ENCODE peak calls at places on chromosome 21, in ten cellular contexts. One of them, this sample, is unnamed.
A peak's percentile ranks its signal among the peaks of the same experiment; 100 is the strongest.

GRCh38 chr21:37758997-37759396 is 157.3 kb downstream of the KCNJ6 start:
- DNase-seq in endothelial cell: peak; percentile 57
- DNase-seq in kidney tubule cell: peak; percentile 61
- DNase-seq in NCI-H460: no peak
- DNase-seq in GDM1: no peak
- DNase-seq in GM04503: no peak
- DNase-seq in H7: peak; percentile 87
- DNase-seq in stomach: peak; percentile 51
- DNase-seq in stimulated activated naive CD8-positive, alpha-beta T cell treated with anti-CD3 and anti-CD28 coated beads, Interleukin-15, Interleukin-2, amounts not matched to agents 100 U/mL and 50 U/mL, for 24 hours: peak; percentile 20
- DNase-seq in astrocyte of the spinal cord: peak; percentile 50
- DNase-seq in this sample: peak; percentile 25

GRCh38 chr21:27412530-27412929 is 445.6 kb upstream of the ADAMTS5 start:
- DNase-seq in endothelial cell: no peak
- DNase-seq in kidney tubule cell: no peak
- DNase-seq in NCI-H460: no peak
- DNase-seq in GDM1: no peak
- DNase-seq in GM04503: no peak
- DNase-seq in H7: no peak
- DNase-seq in stomach: no peak
- DNase-seq in stimulated activated naive CD8-positive, alpha-beta T cell treated with anti-CD3 and anti-CD28 coated beads, Interleukin-15, Interleukin-2, amounts not matched to agents 100 U/mL and 50 U/mL, for 24 hours: no peak
- DNase-seq in astrocyte of the spinal cord: no peak
- DNase-seq in this sample: no peak

GRCh38 chr21:36881223-36881622 is 85.2 kb downstream of the HLCS start:
- DNase-seq in endothelial cell: no peak
- DNase-seq in kidney tubule cell: no peak
- DNase-seq in NCI-H460: no peak
- DNase-seq in GDM1: no peak
- DNase-seq in GM04503: no peak
- DNase-seq in H7: no peak
- DNase-seq in stomach: no peak
- DNase-seq in stimulated activated naive CD8-positive, alpha-beta T cell treated with anti-CD3 and anti-CD28 coated beads, Interleukin-15, Interleukin-2, amounts not matched to agents 100 U/mL and 50 U/mL, for 24 hours: no peak
- DNase-seq in astrocyte of the spinal cord: peak; percentile 19
- DNase-seq in this sample: no peak

GRCh38 chr21:38983560-38983959 is 177.8 kb downstream of the ETS2 start:
- DNase-seq in endothelial cell: no peak
- DNase-seq in kidney tubule cell: no peak
- DNase-seq in NCI-H460: no peak
- DNase-seq in GDM1: no peak
- DNase-seq in GM04503: no peak
- DNase-seq in H7: no peak
- DNase-seq in stomach: no peak
- DNase-seq in stimulated activated naive CD8-positive, alpha-beta T cell treated with anti-CD3 and anti-CD28 coated beads, Interleukin-15, Interleukin-2, amounts not matched to agents 100 U/mL and 50 U/mL, for 24 hours: no peak
- DNase-seq in astrocyte of the spinal cord: no peak
- DNase-seq in this sample: no peak

GRCh38 chr21:33892853-33893252 is 22.8 kb downstream of the ATP5PO start:
- DNase-seq in endothelial cell: no peak
- DNase-seq in kidney tubule cell: no peak
- DNase-seq in NCI-H460: no peak
- DNase-seq in GDM1: no peak
- DNase-seq in GM04503: no peak
- DNase-seq in H7: peak; percentile 82
- DNase-seq in stomach: no peak
- DNase-seq in stimulated activated naive CD8-positive, alpha-beta T cell treated with anti-CD3 and anti-CD28 coated beads, Interleukin-15, Interleukin-2, amounts not matched to agents 100 U/mL and 50 U/mL, for 24 hours: no peak
- DNase-seq in astrocyte of the spinal cord: no peak
- DNase-seq in this sample: no peak

GRCh38 chr21:34530264-34530663 is 18.3 kb upstream of the KCNE1 start:
- DNase-seq in endothelial cell: no peak
- DNase-seq in kidney tubule cell: peak; percentile 78
- DNase-seq in NCI-H460: no peak
- DNase-seq in GDM1: no peak
- DNase-seq in GM04503: peak; percentile 56
- DNase-seq in H7: no peak
- DNase-seq in stomach: no peak
- DNase-seq in stimulated activated naive CD8-positive, alpha-beta T cell treated with anti-CD3 and anti-CD28 coated beads, Interleukin-15, Interleukin-2, amounts not matched to agents 100 U/mL and 50 U/mL, for 24 hours: no peak
- DNase-seq in astrocyte of the spinal cord: peak; percentile 89
- DNase-seq in this sample: no peak

GRCh38 chr21:32113486-32113885 is 165.4 kb downstream of the MIS18A start:
- DNase-seq in endothelial cell: no peak
- DNase-seq in kidney tubule cell: no peak
- DNase-seq in NCI-H460: no peak
- DNase-seq in GDM1: no peak
- DNase-seq in GM04503: no peak
- DNase-seq in H7: no peak
- DNase-seq in stomach: no peak
- DNase-seq in stimulated activated naive CD8-positive, alpha-beta T cell treated with anti-CD3 and anti-CD28 coated beads, Interleukin-15, Interleukin-2, amounts not matched to agents 100 U/mL and 50 U/mL, for 24 hours: no peak
- DNase-seq in astrocyte of the spinal cord: no peak
- DNase-seq in this sample: no peak

GRCh38 chr21:45557611-45558043 is 15.4 kb upstream of the SLC19A1 start:
- DNase-seq in endothelial cell: no peak
- DNase-seq in kidney tubule cell: no peak
- DNase-seq in NCI-H460: no peak
- DNase-seq in GDM1: no peak
- DNase-seq in GM04503: no peak
- DNase-seq in H7: no peak
- DNase-seq in stomach: no peak
- DNase-seq in stimulated activated naive CD8-positive, alpha-beta T cell treated with anti-CD3 and anti-CD28 coated beads, Interleukin-15, Interleukin-2, amounts not matched to agents 100 U/mL and 50 U/mL, for 24 hours: no peak
- DNase-seq in astrocyte of the spinal cord: no peak
- DNase-seq in this sample: no peak

GRCh38 chr21:31235671-31236450 is 108.2 kb downstream of the TIAM1 start:
- DNase-seq in endothelial cell: no peak
- DNase-seq in kidney tubule cell: peak; percentile 86
- DNase-seq in NCI-H460: no peak
- DNase-seq in GDM1: no peak
- DNase-seq in GM04503: no peak
- DNase-seq in H7: no peak
- DNase-seq in stomach: no peak
- DNase-seq in stimulated activated naive CD8-positive, alpha-beta T cell treated with anti-CD3 and anti-CD28 coated beads, Interleukin-15, Interleukin-2, amounts not matched to agents 100 U/mL and 50 U/mL, for 24 hours: peak; percentile 21
- DNase-seq in astrocyte of the spinal cord: peak; percentile 47
- DNase-seq in this sample: no peak

GRCh38 chr21:41712201-41712600 is 54.7 kb downstream of the RIPK4 start:
- DNase-seq in endothelial cell: no peak
- DNase-seq in kidney tubule cell: no peak
- DNase-seq in NCI-H460: no peak
- DNase-seq in GDM1: no peak
- DNase-seq in GM04503: no peak
- DNase-seq in H7: peak; percentile 92
- DNase-seq in stomach: no peak
- DNase-seq in stimulated activated naive CD8-positive, alpha-beta T cell treated with anti-CD3 and anti-CD28 coated beads, Interleukin-15, Interleukin-2, amounts not matched to agents 100 U/mL and 50 U/mL, for 24 hours: no peak
- DNase-seq in astrocyte of the spinal cord: no peak
- DNase-seq in this sample: peak; percentile 44

GRCh38 chr21:45598109-45598508 is 45.4 kb upstream of the PCBP3 start:
- DNase-seq in endothelial cell: no peak
- DNase-seq in kidney tubule cell: no peak
- DNase-seq in NCI-H460: no peak
- DNase-seq in GDM1: no peak
- DNase-seq in GM04503: no peak
- DNase-seq in H7: no peak
- DNase-seq in stomach: no peak
- DNase-seq in stimulated activated naive CD8-positive, alpha-beta T cell treated with anti-CD3 and anti-CD28 coated beads, Interleukin-15, Interleukin-2, amounts not matched to agents 100 U/mL and 50 U/mL, for 24 hours: no peak
- DNase-seq in astrocyte of the spinal cord: no peak
- DNase-seq in this sample: no peak

GRCh38 chr21:42737969-42738590 is 84.7 kb downstream of the PDE9A start:
- DNase-seq in endothelial cell: no peak
- DNase-seq in kidney tubule cell: peak; percentile 24
- DNase-seq in NCI-H460: no peak
- DNase-seq in GDM1: peak; percentile 19
- DNase-seq in GM04503: no peak
- DNase-seq in H7: peak; percentile 48
- DNase-seq in stomach: peak; percentile 72
- DNase-seq in stimulated activated naive CD8-positive, alpha-beta T cell treated with anti-CD3 and anti-CD28 coated beads, Interleukin-15, Interleukin-2, amounts not matched to agents 100 U/mL and 50 U/mL, for 24 hours: peak; percentile 43
- DNase-seq in astrocyte of the spinal cord: no peak
- DNase-seq in this sample: no peak

GRCh38 chr21:29800051-29800450 is 139.7 kb downstream of the GRIK1 start:
- DNase-seq in endothelial cell: no peak
- DNase-seq in kidney tubule cell: no peak
- DNase-seq in NCI-H460: no peak
- DNase-seq in GDM1: no peak
- DNase-seq in GM04503: no peak
- DNase-seq in H7: no peak
- DNase-seq in stomach: no peak
- DNase-seq in stimulated activated naive CD8-positive, alpha-beta T cell treated with anti-CD3 and anti-CD28 coated beads, Interleukin-15, Interleukin-2, amounts not matched to agents 100 U/mL and 50 U/mL, for 24 hours: no peak
- DNase-seq in astrocyte of the spinal cord: no peak
- DNase-seq in this sample: no peak

GRCh38 chr21:17577701-17578100 is 35.0 kb downstream of the BTG3 start:
- DNase-seq in endothelial cell: no peak
- DNase-seq in kidney tubule cell: no peak
- DNase-seq in NCI-H460: no peak
- DNase-seq in GDM1: no peak
- DNase-seq in GM04503: no peak
- DNase-seq in H7: no peak
- DNase-seq in stomach: no peak
- DNase-seq in stimulated activated naive CD8-positive, alpha-beta T cell treated with anti-CD3 and anti-CD28 coated beads, Interleukin-15, Interleukin-2, amounts not matched to agents 100 U/mL and 50 U/mL, for 24 hours: no peak
- DNase-seq in astrocyte of the spinal cord: no peak
- DNase-seq in this sample: no peak

GRCh38 chr21:21682172-21682571 is 684.0 kb downstream of the NCAM2 start:
- DNase-seq in endothelial cell: no peak
- DNase-seq in kidney tubule cell: no peak
- DNase-seq in NCI-H460: no peak
- DNase-seq in GDM1: no peak
- DNase-seq in GM04503: peak; percentile 6
- DNase-seq in H7: no peak
- DNase-seq in stomach: no peak
- DNase-seq in stimulated activated naive CD8-positive, alpha-beta T cell treated with anti-CD3 and anti-CD28 coated beads, Interleukin-15, Interleukin-2, amounts not matched to agents 100 U/mL and 50 U/mL, for 24 hours: no peak
- DNase-seq in astrocyte of the spinal cord: peak; percentile 69
- DNase-seq in this sample: no peak

GRCh38 chr21:32578107-32578691 is 7.1 kb downstream of the TCP10L start:
- DNase-seq in endothelial cell: peak; percentile 54
- DNase-seq in kidney tubule cell: no peak
- DNase-seq in NCI-H460: no peak
- DNase-seq in GDM1: no peak
- DNase-seq in GM04503: no peak
- DNase-seq in H7: peak; percentile 75
- DNase-seq in stomach: no peak
- DNase-seq in stimulated activated naive CD8-positive, alpha-beta T cell treated with anti-CD3 and anti-CD28 coated beads, Interleukin-15, Interleukin-2, amounts not matched to agents 100 U/mL and 50 U/mL, for 24 hours: peak; percentile 28
- DNase-seq in astrocyte of the spinal cord: no peak
- DNase-seq in this sample: no peak